ENCODE peak calls at places on chromosomes 4 and X, in seven cellular contexts. D is right atrium auricular region, M is adrenal gland, T is transverse colon, X is AG09309, C is A549, A is neural progenitor cell. F is an unnamed sample.

GRCh38 chr4:76022031-76022430 is 1.3 kb downstream of the CXCL10 start:
- DNase-seq in D (no peak), M (no peak), T (no peak), X (no peak), C (no peak), A (no peak), F (no peak)

GRCh38 chr4:149784018-149784417 is 31.6 kb downstream of the IQCM start:
- DNase-seq in D (no peak), M (no peak), T (no peak), X (no peak), C (no peak), A (no peak), F (no peak)

GRCh38 chr4:169621754-169622481 is 1.5 kb downstream of the CLCN3 start:
- DNase-seq in D (no peak), M (no peak), T (no peak), X (no peak), C (peak; percentile 36), A (no peak), F (no peak)

GRCh38 chrX:10077425-10078188 is 79.2 kb upstream of the CLCN4 start:
- DNase-seq in D (no peak), M (no peak), T (no peak), X (no peak), C (no peak), A (no peak), F (no peak)

GRCh38 chrX:9907645-9908387 is 59.3 kb upstream of the CLDN34 start:
- DNase-seq in D (no peak), M (no peak), T (no peak), X (no peak), C (no peak), A (no peak), F (no peak)

GRCh38 chr4:99886146-99886545 is 8.1 kb downstream of the LAMTOR3 start:
- DNase-seq in D (no peak), M (no peak), T (no peak), X (no peak), C (no peak), A (no peak), F (no peak)

GRCh38 chrX:40108959-40109287 is 11.2 kb upstream of the BCOR start:
- DNase-seq in D (peak; percentile 76), M (peak; percentile 77), T (peak; percentile 84), X (no peak), C (peak; percentile 85), A (peak; percentile 77), F (peak; percentile 83)

GRCh38 chr4:1721003-1721665 is at the start of the genes TACC3 and TMEM129:
- DNase-seq in D (peak; percentile 93), M (peak; percentile 94), T (peak; percentile 97), X (peak; percentile 57), C (peak; percentile 90), A (peak; percentile 98), F (peak; percentile 93)

GRCh38 chr4:97994765-97995465 is 148.4 kb downstream of the STPG2 start:
- DNase-seq in D (no peak), M (no peak), T (no peak), X (no peak), C (no peak), A (no peak), F (no peak)

GRCh38 chrX:2589186-2590020 is 88.6 kb upstream of the DHRSX start:
- DNase-seq in D (no peak), M (no peak), T (no peak), X (no peak), C (no peak), A (no peak), F (no peak)

GRCh38 chrX:261167-261857 is 19.9 kb upstream of the PLCXD1 start:
- DNase-seq in D (peak; percentile 58), M (no peak), T (no peak), X (no peak), C (peak; percentile 82), A (no peak), F (no peak)
- TF ChIP-seq CTCF in D (no peak), M (no peak), T (no peak), X (no peak), C (no peak), A (no peak), F (no peak)

GRCh38 chrX:119429471-119429870 is 30.3 kb downstream of the SLC25A43 start:
- DNase-seq in D (no peak), M (no peak), T (no peak), X (no peak), C (no peak), A (no peak), F (no peak)

GRCh38 chrX:119423631-119424030 is 24.5 kb downstream of the SLC25A43 start:
- DNase-seq in D (no peak), M (no peak), T (no peak), X (no peak), C (no peak), A (no peak), F (no peak)

GRCh38 chrX:119425050-119425449 is 25.9 kb downstream of the SLC25A43 start:
- DNase-seq in D (no peak), M (no peak), T (no peak), X (no peak), C (no peak), A (no peak), F (no peak)

GRCh38 chrX:119427024-119427794 is 28.1 kb downstream of the SLC25A43 start:
- DNase-seq in D (no peak), M (no peak), T (peak; percentile 35), X (no peak), C (peak; percentile 19), A (peak; percentile 58), F (peak; percentile 41)

DNA sequence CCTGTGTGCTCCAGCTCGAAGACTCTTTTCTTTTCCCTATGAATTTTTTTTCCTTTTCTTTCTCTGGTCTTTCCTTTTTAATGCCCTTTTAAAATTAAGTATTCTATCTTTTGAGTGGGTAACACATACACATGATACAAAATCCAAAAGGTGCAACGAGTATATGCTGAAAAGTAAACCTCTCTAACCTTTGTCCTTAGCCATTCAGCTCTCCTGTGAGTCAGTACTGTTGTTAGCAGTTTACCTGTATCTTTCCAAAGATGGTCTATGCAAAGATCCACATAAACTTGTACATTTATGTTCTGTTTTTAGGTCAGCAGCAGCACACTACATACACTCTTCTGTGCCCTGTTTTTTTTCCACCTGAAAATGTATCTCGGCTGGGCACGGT is 28.7 kb downstream of the SLC25A43 start:
- DNase-seq in D (no peak), M (no peak), T (no peak), X (no peak), C (no peak), A (no peak), F (no peak)
- H3K4me3 ChIP-seq in D (no peak overlapping the region), M (no peak overlapping the region), T (no peak overlapping the region), X (no peak overlapping the region), C (no peak overlapping the region), A (no peak overlapping the region), F (no peak overlapping the region)

GRCh38 chr4:141376769-141377168 is 156.1 kb downstream of the ZNF330 start:
- DNase-seq in D (no peak), M (no peak), T (no peak), X (no peak), C (no peak), A (no peak), F (no peak)

GRCh38 chr4:141371206-141371605 is 150.5 kb downstream of the ZNF330 start:
- DNase-seq in D (no peak), M (no peak), T (no peak), X (no peak), C (no peak), A (no peak), F (no peak)

GRCh38 chr4:141375855-141376254 is 155.2 kb downstream of the ZNF330 start:
- DNase-seq in D (no peak), M (peak; percentile 59), T (no peak), X (peak; percentile 89), C (peak; percentile 87), A (peak; percentile 24), F (no peak)
- TF ChIP-seq CTCF in D (no peak), M (no peak), T (peak; percentile 16), X (peak; percentile 87), C (peak; percentile 52), A (peak; percentile 10), F (peak; percentile 44)

GRCh38 chr4:116752027-116752426 is 333.3 kb downstream of the TRAM1L1 start:
- DNase-seq in D (no peak), M (no peak), T (no peak), X (no peak), C (no peak), A (no peak), F (no peak)
- H3K4me3 ChIP-seq in D (no peak overlapping the region), M (no peak overlapping the region), T (no peak overlapping the region), X (no peak overlapping the region), C (no peak overlapping the region), A (no peak overlapping the region), F (no peak overlapping the region)

GRCh38 chr4:8474856-8475255 is 34.3 kb downstream of the TRMT44 start:
- DNase-seq in D (no peak), M (no peak), T (no peak), X (no peak), C (no peak), A (no peak), F (no peak)

GRCh38 chr4:8472689-8473197 is 32.2 kb downstream of the TRMT44 start:
- DNase-seq in D (no peak), M (peak; percentile 37), T (no peak), X (peak; percentile 99), C (no peak), A (no peak), F (no peak)

GRCh38 chr4:8472166-8472688 is 31.6 kb downstream of the TRMT44 start:
- DNase-seq in D (no peak), M (no peak), T (no peak), X (no peak), C (no peak), A (no peak), F (no peak)

GRCh38 chr4:8473198-8473919 is 32.8 kb downstream of the TRMT44 start:
- DNase-seq in D (no peak), M (no peak), T (no peak), X (no peak), C (no peak), A (no peak), F (no peak)

DNA sequence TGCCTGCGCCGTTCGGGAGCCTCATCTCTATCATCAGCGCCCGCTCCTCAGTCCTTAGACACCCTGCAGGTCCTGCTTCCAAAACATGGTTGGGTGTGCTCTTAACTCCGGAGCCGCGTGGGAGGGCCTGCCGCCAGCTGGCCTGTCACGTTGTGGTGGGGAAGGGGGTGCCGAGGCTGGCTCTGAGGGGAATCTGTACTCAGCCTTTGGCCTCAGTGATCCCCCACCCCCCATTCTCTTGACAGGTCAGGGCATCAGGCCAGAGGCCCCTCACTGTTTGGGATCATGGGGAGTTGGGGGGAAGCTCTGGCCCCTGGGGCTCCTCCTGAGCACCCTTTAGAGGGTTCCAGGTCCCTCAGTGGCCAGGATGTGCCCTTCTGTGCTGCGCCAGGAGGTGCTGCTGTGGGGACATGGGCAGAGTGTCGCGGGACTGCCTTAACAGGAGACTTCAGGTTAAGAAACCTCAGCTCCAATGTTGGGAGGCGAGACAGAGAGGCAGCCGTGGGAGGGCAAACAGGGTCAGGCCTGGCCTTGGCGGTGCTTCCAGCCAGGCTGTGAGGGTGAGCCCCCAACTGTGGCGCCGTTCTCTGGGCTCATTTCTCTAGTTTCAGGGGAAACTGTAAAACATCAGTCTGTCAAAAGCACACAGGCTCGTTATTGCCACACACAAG is 33.5 kb downstream of the TRMT44 start:
- DNase-seq in D (no peak), M (no peak), T (no peak), X (no peak), C (no peak), A (no peak), F (no peak)
- TF ChIP-seq CTCF in D (no peak), M (no peak), T (no peak), X (no peak), C (no peak), A (no peak), F (no peak)